ENCODE peak calls at places on chromosomes 12 and 14, in six cellular contexts. Y is esophagus squamous epithelium, F is transverse colon, O is uterus, C is left lung, V is adipocyte. D is an unnamed sample. For H3K4me1, the result is how much of the 10 kb centered on the place peaks cover.

GRCh38 chr12:1536817-1537216 is 57.6 kb downstream of the FBXL14 start:
- DNase-seq in C (no peak), O (no peak), F (no peak), V (no peak), Y (no peak), D (no peak)

GRCh38 chr12:120137833-120138232 is 21.3 kb upstream of the RAB35 start:
- DNase-seq in Y (no peak), O (no peak), C (no peak), F (no peak), V (no peak), D (no peak)

GRCh38 chr14:66240112-66240511 is 246.1 kb upstream of the CCDC196 start:
- DNase-seq in O (no peak), Y (no peak), C (no peak), V (no peak), F (no peak), D (no peak)

GRCh38 chr12:5309654-5310053 is 122.3 kb upstream of the NTF3 start:
- DNase-seq in C (no peak), F (no peak), Y (no peak), O (no peak), V (no peak), D (no peak)

GRCh38 chr14:69573841-69574265 is 818 bp downstream of the CCDC177 start:
- DNase-seq in C (no peak), O (no peak), F (no peak), Y (no peak), V (no peak), D (peak)

GRCh38 chr12:122979908-122980191 is 631 bp upstream of the ARL6IP4 start:
- DNase-seq in Y (no peak), F (no peak), V (no peak), C (no peak), O (no peak), D (peak)

GRCh38 chr12:97335093-97335492 is 127.5 kb upstream of the RMST start:
- DNase-seq in Y (no peak), O (no peak), F (no peak), C (no peak), V (no peak), D (no peak)

GRCh38 chr14:68820536-68820935 is 27.7 kb upstream of the ZFP36L1 start:
- DNase-seq in O (no peak), F (no peak), V (no peak), C (no peak), Y (no peak), D (no peak)

GRCh38 chr14:78319826-78320635 is 149.9 kb downstream of the NRXN3 start:
- DNase-seq in Y (no peak), O (no peak), F (no peak), C (no peak), V (no peak), D (peak)

GRCh38 chr14:89899917-89900680 is 54.4 kb downstream of the EFCAB11 start:
- DNase-seq in O (no peak), V (peak), F (no peak), Y (no peak), C (no peak), D (peak)

GRCh38 chr14:80959448-80960006 is 4.1 kb downstream of the TSHR start:
- DNase-seq in O (no peak), V (no peak), F (peak), Y (peak), C (no peak), D (no peak)

GRCh38 chr12:70839544-70839943 is 81.0 kb downstream of the PTPRR start:
- DNase-seq in Y (no peak), V (no peak), O (no peak), F (no peak), C (no peak), D (no peak)

GRCh38 chr14:35826952-35827416 is 846 bp downstream of the BRMS1L start:
- DNase-seq in C (no peak), F (no peak), V (no peak), Y (no peak), O (no peak), D (no peak)

GRCh38 chr12:67449591-67450052 is 180.5 kb downstream of the CAND1 start:
- DNase-seq in O (no peak), Y (no peak), F (no peak), C (no peak), V (no peak), D (no peak)

GRCh38 chr12:6730169-6730568 is 6.3 kb downstream of the COPS7A start:
- DNase-seq in F (no peak), O (no peak), V (no peak), C (no peak), Y (no peak), D (no peak)

GRCh38 chr12:111777345-111778045 is 10.8 kb downstream of the ALDH2 start:
- DNase-seq in V (no peak), O (no peak), F (peak), Y (no peak), C (peak), D (no peak)

GRCh38 chr14:89702151-89702936 is 252.2 kb downstream of the EFCAB11 start:
- DNase-seq in Y (no peak), V (peak), F (peak), O (peak), C (no peak), D (no peak)

GRCh38 chr12:6551496-6552139 is 4.2 kb downstream of the IFFO1 start:
- DNase-seq in V (peak), O (peak), F (no peak), Y (no peak), C (peak), D (no peak)

GRCh38 chr12:5689773-5690172 is 255.3 kb downstream of the ANO2 start:
- DNase-seq in O (no peak), F (no peak), Y (no peak), V (no peak), C (no peak), D (no peak)

GRCh38 chr12:73341559-73342247 is 1069.5 kb downstream of the TRHDE start:
- DNase-seq in F (no peak), Y (no peak), C (no peak), O (no peak), V (no peak), D (no peak)

GRCh38 chr12:105804591-105805265 is 334.0 kb downstream of the NUAK1 start:
- DNase-seq in O (no peak), Y (no peak), V (no peak), C (no peak), F (no peak), D (no peak)

DNA sequence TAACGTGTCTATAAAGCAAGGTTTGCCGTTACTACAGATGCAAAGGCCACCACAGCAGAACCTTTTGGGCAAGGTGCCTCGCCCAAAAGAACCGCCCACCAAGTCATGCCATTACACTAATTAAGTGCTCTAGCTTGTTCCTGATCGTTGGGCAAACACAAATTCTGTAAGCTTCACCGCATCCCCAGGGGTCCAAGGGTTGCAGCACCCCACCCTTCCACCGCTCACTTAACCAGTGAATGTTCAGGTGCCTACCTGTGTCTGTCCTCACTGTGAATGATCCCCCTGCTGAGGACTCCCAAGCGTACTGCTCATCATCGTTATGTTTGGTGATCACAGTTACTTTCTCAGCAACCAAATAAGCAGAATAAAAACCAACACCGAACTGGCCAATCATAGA is 1.3 kb downstream of the HSP90AA1 start:
- DNase-seq in V (no peak), F (peak), C (no peak), O (no peak), Y (no peak), D (no peak)
- H3K4me3 ChIP-seq in V (peak), F (peak), C (peak), O (peak), Y (peak), D (peak)

GRCh38 chr14:76996563-76997146 is 31.9 kb downstream of the IRF2BPL start:
- DNase-seq in V (no peak), F (no peak), Y (no peak), O (no peak), C (no peak), D (no peak)

GRCh38 chr14:77000340-77001235 is 27.9 kb downstream of the IRF2BPL start:
- DNase-seq in C (peak), V (peak), O (peak), Y (no peak), F (no peak), D (peak)

GRCh38 chr14:76995279-76996035 is 33.1 kb downstream of the IRF2BPL start:
- DNase-seq in F (no peak), O (no peak), Y (no peak), C (no peak), V (no peak), D (no peak)

GRCh38 chr14:76997257-76997970 is 31.1 kb downstream of the IRF2BPL start:
- DNase-seq in Y (no peak), O (no peak), C (no peak), F (no peak), V (no peak), D (peak)

GRCh38 chr14:76998777-76999366 is 29.6 kb downstream of the IRF2BPL start:
- DNase-seq in O (no peak), F (no peak), C (no peak), V (no peak), Y (no peak), D (no peak)
- H3K4me1 ChIP-seq in O (under half), F (under half), C (under half), V (under half), Y (under half), D (under half)

GRCh38 chr12:88393017-88393767 is 187.1 kb downstream of the KITLG start:
- DNase-seq in Y (no peak), V (peak), F (no peak), C (no peak), O (no peak), D (peak)

GRCh38 chr12:88388566-88389269 is 191.6 kb downstream of the KITLG start:
- DNase-seq in F (no peak), C (no peak), O (no peak), Y (no peak), V (peak), D (no peak)

GRCh38 chr12:88390811-88391210 is 189.5 kb downstream of the KITLG start:
- DNase-seq in V (no peak), O (no peak), Y (no peak), F (no peak), C (no peak), D (no peak)

DNA sequence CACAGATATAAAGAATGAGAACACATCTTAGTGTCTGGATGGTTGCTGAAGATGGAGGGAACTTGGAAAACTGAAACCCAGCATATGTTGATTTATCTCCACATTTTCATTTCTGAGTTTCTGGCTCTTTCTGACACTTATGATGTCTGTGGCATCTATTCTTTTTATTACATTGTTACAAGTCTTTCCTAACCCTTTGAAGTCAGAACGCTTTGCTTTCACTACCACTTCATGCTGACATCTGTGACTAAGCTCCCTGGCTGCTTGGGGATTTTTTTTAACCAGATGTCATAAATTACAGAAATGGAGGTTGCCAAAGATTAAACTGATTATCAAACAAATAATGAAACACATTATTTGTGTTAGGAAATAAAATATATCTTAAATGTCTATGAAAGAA is 188.7 kb downstream of the KITLG start:
- DNase-seq in O (no peak), V (peak), C (no peak), Y (no peak), F (no peak), D (no peak)
- H3K4me3 ChIP-seq in O (no peak), V (no peak), C (no peak), Y (no peak), F (no peak), D (no peak)

DNA sequence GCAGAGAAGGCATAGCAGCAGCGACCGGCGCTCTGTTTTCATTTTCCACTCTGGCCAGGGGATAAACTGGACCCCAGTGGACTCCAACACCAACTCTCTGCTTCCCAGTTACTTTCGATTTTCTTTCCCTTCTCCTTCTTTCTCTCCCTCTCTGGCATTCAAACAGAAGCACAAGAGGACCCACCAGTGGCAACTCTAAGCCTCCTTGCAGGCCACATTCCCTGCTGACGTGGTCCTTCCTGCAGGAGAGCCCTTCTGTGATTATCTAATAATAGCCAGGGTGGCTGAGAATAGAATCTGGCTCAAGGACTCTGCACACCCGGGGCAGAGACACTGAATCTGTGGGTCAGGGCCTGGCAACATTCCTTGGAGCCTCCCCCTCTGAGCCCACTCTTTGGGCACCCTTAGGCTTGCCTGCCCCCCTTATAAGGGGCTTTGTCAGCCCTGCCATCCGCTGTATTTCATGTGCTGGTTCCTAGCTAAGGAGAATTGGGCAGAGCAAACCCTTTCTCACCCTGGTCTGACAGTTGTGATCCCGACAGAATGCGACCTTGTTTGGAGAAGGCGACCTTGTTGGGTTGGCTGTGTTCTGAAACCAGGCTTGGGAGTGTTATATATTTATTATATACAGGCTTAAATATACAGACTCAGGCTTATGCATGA is 8.2 kb upstream of the HOXC6 start:
- DNase-seq in Y (no peak), O (no peak), C (no peak), V (no peak), F (no peak), D (no peak)
- H3K4me1 ChIP-seq in Y (under half), O (under half), C (under half), V (half or more), F (under half), D (under half)

GRCh38 chr12:14393736-14394135 is 28.3 kb downstream of the ATF7IP start:
- DNase-seq in Y (no peak), O (no peak), V (no peak), C (no peak), F (no peak), D (no peak)
- H3K4me3 ChIP-seq in Y (no peak), O (no peak), V (peak), C (no peak), F (no peak), D (peak)

GRCh38 chr12:89469361-89469760 is 55.2 kb downstream of the GALNT4 start:
- DNase-seq in Y (no peak), C (no peak), O (no peak), F (no peak), V (peak), D (no peak)
- H3K4me1 ChIP-seq in Y (under half), C (under half), O (under half), F (under half), V (under half), D (under half)

GRCh38 chr12:121792607-121793500 is 634 bp downstream of the RHOF start:
- DNase-seq in O (no peak), C (peak), F (peak), V (no peak), Y (no peak), D (no peak)

GRCh38 chr12:121791671-121792496 is 1.6 kb downstream of the RHOF start:
- DNase-seq in C (no peak), Y (no peak), V (no peak), F (peak), O (no peak), D (no peak)

GRCh38 chr12:121793836-121794531 is 496 bp upstream of the RHOF start:
- DNase-seq in C (peak), O (peak), V (peak), Y (peak), F (peak), D (peak)

GRCh38 chr12:121794532-121795028 is 1.1 kb upstream of the RHOF start:
- DNase-seq in F (peak), Y (no peak), C (peak), O (peak), V (no peak), D (no peak)

DNA sequence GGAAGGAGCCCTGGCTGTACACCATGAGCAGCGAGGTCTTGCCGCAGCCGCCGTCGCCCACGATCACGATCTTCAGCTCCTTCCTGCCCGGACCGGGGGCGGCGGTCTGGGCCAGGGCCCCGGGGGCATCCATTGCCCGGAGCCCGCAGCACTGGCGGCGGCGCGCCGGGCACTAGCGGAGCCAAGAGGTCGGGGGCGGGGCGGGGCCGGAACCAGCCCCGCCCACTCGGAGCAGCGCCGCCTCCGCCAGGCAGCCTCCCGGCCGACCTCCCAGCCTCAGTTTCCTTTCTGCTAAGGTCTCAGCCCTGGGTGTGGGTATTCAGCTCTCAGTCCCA is at the start of gene RHOF:
- DNase-seq in Y (no peak), O (no peak), C (peak), F (peak), V (peak), D (peak)
- H3K4me3 ChIP-seq in Y (peak), O (peak), C (peak), F (peak), V (peak), D (peak)

D was measured in neural progenitor cell.